ENCODE peak calls at places on chromosomes 13 and 19, in seven cellular contexts. Z is PC-3, M is stomach, R is colonic mucosa, T is heart left ventricle, O is suprapubic skin, H is uterus. G is an unnamed sample.

GRCh38 chr13:90839061-90839460 is 508.4 kb upstream of the MIR17HG start:
- DNase-seq in O (no peak), R (no peak), M (no peak), Z (peak; percentile 82), T (no peak), H (no peak), G (no peak)

GRCh38 chr13:38758278-38758677 is 71.4 kb downstream of the FREM2 start:
- DNase-seq in M (no peak), Z (no peak), O (no peak), R (no peak), T (no peak), H (no peak), G (no peak)

GRCh38 chr19:55253842-55254624 is 4.8 kb downstream of the PPP6R1 start:
- DNase-seq in H (no peak), T (no peak), O (peak; percentile 69), Z (no peak), M (peak; percentile 45), R (no peak), G (no peak)

GRCh38 chr13:64877176-64877575 is 2353.0 kb downstream of the PCDH9 start:
- DNase-seq in O (no peak), H (no peak), Z (no peak), M (no peak), T (no peak), R (no peak), G (no peak)

GRCh38 chr13:80012281-80012680 is 328.6 kb downstream of the SPRY2 start:
- DNase-seq in M (no peak), O (no peak), Z (peak; percentile 26), T (no peak), R (no peak), H (no peak), G (no peak)

GRCh38 chr13:80979035-80979641 is 638.2 kb upstream of the SPRY2 start:
- DNase-seq in M (peak; percentile 28), O (no peak), T (peak; percentile 25), Z (peak; percentile 67), H (no peak), R (peak; percentile 26), G (peak; percentile 42)

GRCh38 chr19:3324405-3324856 is 42.0 kb upstream of the NFIC start:
- DNase-seq in H (no peak), Z (peak; percentile 51), O (no peak), T (peak; percentile 28), R (peak; percentile 78), M (peak; percentile 77), G (peak; percentile 72)

GRCh38 chr13:79241697-79242096 is 164.4 kb downstream of the RBM26 start:
- DNase-seq in T (no peak), R (no peak), Z (no peak), H (no peak), O (no peak), M (no peak), G (no peak)

GRCh38 chr13:103862525-103862924 is 796.3 kb upstream of the SLC10A2 start:
- DNase-seq in O (no peak), Z (no peak), T (no peak), H (no peak), M (no peak), R (no peak), G (no peak)

GRCh38 chr19:18306209-18306902 is 16.5 kb downstream of the LSM4 start:
- DNase-seq in Z (no peak), T (no peak), M (no peak), R (no peak), H (no peak), O (no peak), G (no peak)

GRCh38 chr13:40994581-40995230 is 24.4 kb downstream of the ELF1 start:
- DNase-seq in O (no peak), T (no peak), Z (no peak), H (no peak), M (no peak), R (no peak), G (no peak)

GRCh38 chr13:40995997-40996396 is 23.1 kb downstream of the ELF1 start:
- DNase-seq in M (no peak), Z (no peak), H (no peak), R (no peak), O (no peak), T (no peak), G (no peak)

GRCh38 chr13:40992678-40993077 is 26.4 kb downstream of the ELF1 start:
- DNase-seq in M (no peak), T (no peak), O (no peak), R (no peak), H (no peak), Z (peak; percentile 34), G (no peak)

GRCh38 chr13:40993119-40993518 is 26.0 kb downstream of the ELF1 start:
- DNase-seq in O (no peak), Z (no peak), T (no peak), M (no peak), R (no peak), H (no peak), G (no peak)

DNA sequence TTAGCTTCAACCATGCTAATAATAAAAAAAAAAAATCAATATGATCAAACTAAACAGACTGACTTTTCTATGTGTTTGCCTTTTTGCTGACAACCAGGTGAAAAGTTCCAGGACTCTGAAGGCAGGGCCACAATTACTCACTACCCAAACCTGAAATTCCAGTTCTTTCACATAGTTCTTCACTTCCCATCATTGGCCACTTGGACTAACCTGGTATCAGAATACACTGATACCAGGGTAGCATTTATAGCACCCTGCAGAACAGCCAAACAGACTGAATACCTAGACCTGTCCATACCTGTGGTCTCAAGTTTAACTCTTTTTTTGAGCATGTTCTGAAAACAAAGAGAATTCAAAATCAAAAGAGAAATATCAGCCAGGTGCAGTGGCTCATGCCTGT is 25.1 kb downstream of the ELF1 start:
- DNase-seq in R (peak; percentile 73), T (no peak), Z (peak; percentile 91), H (no peak), M (peak; percentile 45), O (no peak), G (peak; percentile 49)
- H3K4me3 ChIP-seq in R (no peak overlapping the region), T (no peak overlapping the region), Z (peak overlapping the region; percentile 32), H (no peak overlapping the region), M (no peak overlapping the region), O (peak overlapping the region; percentile 29), G (no peak overlapping the region)

DNA sequence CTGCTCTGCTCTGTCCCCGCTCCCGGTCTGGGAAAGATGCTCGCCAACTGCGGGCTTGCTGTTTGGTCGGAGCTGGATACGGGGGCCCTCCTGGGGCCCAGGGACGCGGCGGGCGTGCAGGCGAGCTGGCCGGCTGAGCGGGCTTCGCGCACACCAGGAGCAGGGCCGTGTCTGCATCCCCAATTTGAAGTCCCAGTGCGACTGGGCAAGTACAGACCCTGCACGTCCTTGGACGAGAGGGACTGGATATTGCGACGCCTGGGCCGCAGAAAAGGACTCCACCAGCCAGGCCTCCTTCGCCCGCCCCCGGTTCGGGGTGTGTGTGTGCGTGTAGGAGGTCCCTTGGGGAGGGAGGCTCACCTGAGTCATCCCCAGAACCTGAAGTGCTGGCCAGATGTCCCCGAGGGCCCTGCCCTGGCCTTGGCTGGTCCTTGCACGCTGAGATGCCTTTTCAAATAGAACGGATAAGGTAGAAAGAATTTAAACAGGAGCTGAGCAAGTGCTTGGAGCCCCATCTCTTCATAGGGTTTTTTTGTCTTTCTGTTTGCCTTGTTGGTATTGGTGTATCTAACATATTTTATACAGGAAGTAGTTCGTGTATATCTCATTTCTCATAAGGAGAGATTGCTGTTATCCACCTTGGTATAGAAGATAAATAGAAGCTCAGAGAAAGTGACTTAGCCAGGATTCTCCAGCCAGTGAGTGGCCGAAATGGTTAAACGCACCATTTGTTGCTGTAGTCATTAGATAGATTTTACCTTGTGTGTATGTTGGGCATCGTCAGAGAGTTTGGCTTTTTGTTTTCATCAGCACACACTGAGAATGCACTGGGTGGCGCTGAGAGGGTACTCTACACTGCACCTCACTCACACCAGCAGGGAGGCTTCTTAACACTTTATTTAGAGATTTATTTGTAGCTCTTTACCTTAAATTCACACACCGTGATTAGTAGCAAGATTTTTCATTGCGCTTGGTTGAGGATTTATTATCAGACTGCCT is 1.1 kb downstream of the NAXD start:
- DNase-seq in T (no peak), O (no peak), M (peak; percentile 55), Z (peak; percentile 64), H (no peak), R (peak; percentile 52), G (peak; percentile 37)
- H3K4me1 ChIP-seq in T (peaks cover 38% of the 10 kb centered on the region), O (peaks cover 28% of the 10 kb centered on the region), M (peaks cover 42% of the 10 kb centered on the region), Z (peaks cover 24% of the 10 kb centered on the region), H (peaks cover 11% of the 10 kb centered on the region), R (peaks cover 4% of the 10 kb centered on the region), G (peaks cover 8% of the 10 kb centered on the region)

DNA sequence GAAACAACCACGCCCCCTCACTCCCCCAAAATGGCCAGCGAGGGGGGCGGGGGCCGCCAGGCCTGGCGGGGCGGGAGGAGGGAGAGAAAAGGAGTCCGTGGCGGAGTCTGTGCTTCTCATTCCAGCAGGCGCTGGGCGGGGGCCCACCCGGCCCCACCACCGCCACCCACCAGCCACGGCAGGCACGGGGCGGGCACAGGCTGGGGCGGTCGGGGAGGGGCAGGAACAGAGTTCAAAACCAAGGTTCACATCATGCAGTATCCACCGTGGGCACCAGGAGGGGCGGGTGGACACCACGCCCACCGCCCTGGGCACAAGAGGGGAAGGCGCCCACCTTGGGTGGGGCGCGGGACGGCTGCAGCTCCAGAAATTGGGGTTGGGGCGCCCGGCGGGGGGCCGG is 12.8 kb downstream of the DPF1 start:
- DNase-seq in Z (no peak), O (peak; percentile 65), H (peak; percentile 29), R (no peak), M (no peak), T (no peak), G (no peak)
- TF ChIP-seq CTCF in Z (no peak), O (no peak), H (no peak), R (no peak), M (no peak), T (no peak), G (no peak)

GRCh38 chr19:34182125-34182524 is 9.8 kb downstream of the LSM14A start:
- DNase-seq in Z (no peak), M (no peak), R (no peak), H (no peak), O (no peak), T (no peak), G (no peak)

GRCh38 chr19:34180709-34181108 is 8.4 kb downstream of the LSM14A start:
- DNase-seq in T (no peak), H (no peak), Z (no peak), M (no peak), R (no peak), O (no peak), G (no peak)

GRCh38 chr19:34181111-34181864 is 9.0 kb downstream of the LSM14A start:
- DNase-seq in Z (peak; percentile 4), H (no peak), T (no peak), R (no peak), O (no peak), M (no peak), G (no peak)

GRCh38 chr19:34179066-34179465 is 6.8 kb downstream of the LSM14A start:
- DNase-seq in M (no peak), R (no peak), O (no peak), H (no peak), T (no peak), Z (no peak), G (no peak)

DNA sequence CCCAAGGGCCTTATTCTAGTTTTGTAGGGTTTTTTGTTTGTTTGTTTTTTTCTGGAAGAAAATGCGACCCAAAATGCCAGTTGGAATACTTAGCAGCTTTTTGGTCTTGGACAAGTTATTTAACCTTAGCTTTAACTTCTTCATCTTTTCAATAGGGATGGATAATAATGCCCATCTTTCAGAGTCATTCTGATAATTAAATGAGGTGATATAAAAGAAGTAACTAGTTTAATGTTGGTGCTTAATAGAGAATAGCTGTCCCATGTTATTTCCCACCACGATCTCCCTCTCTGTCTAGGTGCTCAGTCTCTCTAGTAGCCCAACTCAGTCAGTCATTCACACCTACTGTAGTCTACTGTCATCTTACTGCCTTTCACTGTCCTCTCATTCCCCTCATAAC is 8.0 kb downstream of the LSM14A start:
- DNase-seq in H (no peak), Z (no peak), M (no peak), O (no peak), T (no peak), R (no peak), G (no peak)
- H3K4me3 ChIP-seq in H (no peak overlapping the region), Z (no peak overlapping the region), M (no peak overlapping the region), O (no peak overlapping the region), T (no peak overlapping the region), R (no peak overlapping the region), G (no peak overlapping the region)